ENCODE peak calls at places on chromosomes 12 and 14, in six cellular contexts. R, Q, W, I, P and Y are unnamed samples.

GRCh38 chr14:50127802-50128201 is 11.4 kb upstream of the VCPKMT start:
- DNase-seq in R (no peak), Q (no peak), W (no peak), I (no peak), P (no peak), Y (no peak)

GRCh38 chr12:57775563-57776246 is 3.3 kb downstream of the EEF1AKMT3 start:
- DNase-seq in R (no peak), Q (peak), W (no peak), I (no peak), P (no peak), Y (no peak)

GRCh38 chr12:18811268-18811667 is 73.3 kb downstream of the CAPZA3 start:
- DNase-seq in R (no peak), Q (no peak), W (no peak), I (no peak), P (peak), Y (no peak)

GRCh38 chr14:25007832-25008231 is 42.1 kb downstream of the STXBP6 start:
- DNase-seq in R (no peak), Q (no peak), W (no peak), I (no peak), P (no peak), Y (no peak)

GRCh38 chr12:88035271-88035906 is 6.2 kb upstream of the C12orf50 start:
- DNase-seq in R (peak), Q (peak), W (peak), I (peak), P (peak), Y (peak)

GRCh38 chr14:64266206-64266605 is 28.0 kb downstream of the ESR2 start:
- DNase-seq in R (peak), Q (no peak), W (no peak), I (no peak), P (peak), Y (peak)

GRCh38 chr12:90331821-90332220 is 623.2 kb downstream of the CCER1 start:
- DNase-seq in R (no peak), Q (no peak), W (no peak), I (no peak), P (no peak), Y (no peak)

GRCh38 chr12:117228239-117228638 is 38.0 kb upstream of the FBXO21 start:
- DNase-seq in R (no peak), Q (no peak), W (no peak), I (no peak), P (no peak), Y (peak)

GRCh38 chr12:89370411-89370810 is 18.1 kb upstream of the DUSP6 start:
- DNase-seq in R (no peak), Q (no peak), W (no peak), I (no peak), P (no peak), Y (no peak)

GRCh38 chr12:20268121-20268732 is 100.1 kb upstream of the PDE3A start:
- DNase-seq in R (peak), Q (peak), W (no peak), I (no peak), P (peak), Y (peak)

GRCh38 chr12:71046215-71046614 is 111.6 kb downstream of the TSPAN8 start:
- DNase-seq in R (peak), Q (no peak), W (no peak), I (no peak), P (peak), Y (peak)

GRCh38 chr12:122862872-122863701 is 27.8 kb downstream of the HIP1R start:
- DNase-seq in R (no peak), Q (no peak), W (no peak), I (no peak), P (no peak), Y (peak)

GRCh38 chr12:120737557-120738251 is 12.1 kb downstream of the ACADS start:
- DNase-seq in R (no peak), Q (peak), W (no peak), I (peak), P (no peak), Y (peak)

GRCh38 chr14:65910108-65910507 is 497.6 kb downstream of the FUT8 start:
- DNase-seq in R (peak), Q (no peak), W (no peak), I (no peak), P (peak), Y (peak)

GRCh38 chr14:90091393-90091792 is 29.6 kb downstream of the KCNK13 start:
- DNase-seq in R (peak), Q (no peak), W (no peak), I (no peak), P (peak), Y (no peak)

GRCh38 chr12:121033625-121034349 is 5.3 kb downstream of the OASL start:
- DNase-seq in R (no peak), Q (no peak), W (no peak), I (peak), P (peak), Y (peak)

GRCh38 chr12:3113671-3114070 is 36.5 kb downstream of the TSPAN9 start:
- DNase-seq in R (no peak), Q (no peak), W (no peak), I (no peak), P (no peak), Y (no peak)

DNA sequence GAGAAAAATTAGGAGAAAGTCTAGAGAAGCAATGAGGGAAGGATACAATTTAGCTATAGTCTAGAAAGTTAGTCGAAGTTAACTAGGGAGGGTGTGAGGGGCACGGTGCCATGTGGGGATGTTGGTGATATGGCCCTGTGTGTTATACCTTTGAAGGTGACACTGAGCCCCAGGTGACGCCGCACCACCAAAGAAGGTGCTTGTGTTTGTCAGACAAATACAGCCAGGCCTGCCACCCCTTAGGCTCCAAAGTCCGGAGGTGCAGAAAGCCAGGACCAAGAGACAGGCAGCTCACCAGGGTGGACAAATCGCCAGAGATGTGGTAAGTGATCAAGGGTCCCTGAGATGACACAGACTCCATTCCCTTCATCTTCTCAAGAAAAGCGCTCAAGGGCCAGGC is 1.1 kb downstream of the C1S start:
- DNase-seq in R (no peak), Q (no peak), W (no peak), I (no peak), P (no peak), Y (no peak)
- H3K4me3 ChIP-seq in R (no peak), Q (no peak), W (peak), I (peak), P (peak), Y (no peak)

GRCh38 chr12:113129664-113130456 is 5.7 kb downstream of the RASAL1 start:
- DNase-seq in R (no peak), Q (no peak), W (no peak), I (peak), P (no peak), Y (no peak)

GRCh38 chr12:113128802-113129663 is 6.5 kb downstream of the RASAL1 start:
- DNase-seq in R (no peak), Q (no peak), W (no peak), I (no peak), P (no peak), Y (no peak)

GRCh38 chr12:113133036-113133435 is 2.5 kb downstream of the RASAL1 start:
- DNase-seq in R (no peak), Q (no peak), W (no peak), I (no peak), P (no peak), Y (no peak)

GRCh38 chr12:113131556-113131955 is 4.0 kb downstream of the RASAL1 start:
- DNase-seq in R (no peak), Q (no peak), W (no peak), I (no peak), P (no peak), Y (no peak)

GRCh38 chr12:113130457-113131135 is 5.0 kb downstream of the RASAL1 start:
- DNase-seq in R (no peak), Q (peak), W (no peak), I (no peak), P (no peak), Y (peak)
- H3K4me3 ChIP-seq in R (no peak), Q (no peak), W (no peak), I (no peak), P (no peak), Y (no peak)

DNA sequence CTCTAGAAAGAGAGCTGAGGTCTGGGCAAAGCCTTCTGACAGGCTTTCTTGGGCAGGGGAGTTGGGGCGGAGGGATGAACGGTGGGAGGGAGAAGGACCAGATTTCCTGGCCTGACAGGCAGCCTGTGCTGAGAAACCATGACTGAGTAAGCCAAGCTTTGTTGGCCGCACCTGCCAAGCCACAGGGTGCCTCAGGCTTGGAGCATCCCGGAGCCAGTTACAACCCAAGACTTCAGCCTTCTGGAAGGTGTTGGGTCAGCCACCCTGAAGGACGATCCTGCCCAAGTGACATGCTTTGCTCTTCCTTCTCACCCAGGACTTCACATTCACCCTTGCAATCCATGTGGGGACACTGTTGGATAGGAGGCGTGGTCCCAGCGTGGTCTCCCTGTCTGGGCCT is 21.0 kb upstream of the AQP2 start:
- DNase-seq in R (no peak), Q (no peak), W (no peak), I (no peak), P (no peak), Y (no peak)
- H3K4me3 ChIP-seq in R (no peak), Q (no peak), W (no peak), I (no peak), P (no peak), Y (no peak)

DNA sequence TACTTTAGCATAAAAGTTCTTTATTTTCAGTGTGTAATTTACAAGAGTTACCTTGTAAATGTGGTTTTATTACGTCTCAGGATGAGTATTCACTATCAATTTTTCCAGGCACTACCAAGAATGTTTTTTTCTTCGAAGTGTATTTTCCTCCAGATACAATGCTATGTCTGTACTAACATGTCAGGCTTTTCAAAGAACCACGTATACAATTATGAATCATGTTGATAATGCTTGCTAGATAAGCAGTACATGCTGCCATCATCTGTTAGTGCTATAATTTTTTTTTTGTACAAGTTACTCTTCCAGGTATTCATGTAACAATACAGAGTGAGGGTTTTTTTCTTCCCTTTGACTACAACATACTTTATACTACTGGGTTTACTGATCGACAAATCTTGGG is 5.6 kb upstream of the KANSL2 start:
- DNase-seq in R (no peak), Q (no peak), W (no peak), I (no peak), P (no peak), Y (no peak)
- H3K4me3 ChIP-seq in R (no peak), Q (no peak), W (no peak), I (no peak), P (no peak), Y (no peak)

GRCh38 chr14:74400919-74401503 is 25.0 kb downstream of the SYNDIG1L start:
- DNase-seq in R (no peak), Q (peak), W (no peak), I (no peak), P (no peak), Y (no peak)
- H3K4me3 ChIP-seq in R (no peak), Q (peak), W (peak), I (peak), P (no peak), Y (no peak)

DNA sequence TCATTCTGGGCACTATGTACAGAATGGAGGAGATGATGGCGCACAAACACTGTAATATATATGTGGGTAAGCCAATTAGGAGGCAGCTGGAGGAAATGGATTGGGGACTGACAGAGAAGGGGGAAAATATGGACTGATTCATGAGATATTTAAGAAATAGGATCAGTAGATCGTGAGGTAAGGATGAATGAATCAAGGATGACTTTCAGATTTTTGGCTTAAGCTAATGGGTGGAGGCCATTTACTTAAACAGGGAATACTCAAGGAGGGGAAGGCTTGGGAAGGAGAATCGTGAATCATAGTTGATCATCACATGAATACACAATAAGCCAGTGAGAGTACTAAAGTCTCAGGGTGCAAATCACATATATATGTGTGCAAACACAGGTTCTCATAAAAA is 11.2 kb upstream of the GNPNAT1 start:
- DNase-seq in R (peak), Q (no peak), W (no peak), I (no peak), P (peak), Y (peak)
- H3K4me3 ChIP-seq in R (no peak), Q (no peak), W (no peak), I (no peak), P (no peak), Y (no peak)